ENCODE peak calls at places on chromosome X, in five cellular contexts. R is mesendoderm; O is kidney; K is tibial nerve; W is CD4-positive, alpha-beta memory T cell. D is an unnamed sample.

GRCh38 chrX:38987135-38987780 is 186.0 kb downstream of the MID1IP1 start:
- DNase-seq in R (no peak), O (no peak), K (no peak), W (no peak), D (no peak)

GRCh38 chrX:128518508-128518907 is 466.3 kb upstream of the ACTRT1 start:
- DNase-seq in R (peak), O (no peak), K (no peak), W (no peak), D (no peak)

GRCh38 chrX:23901065-23901464 is 6.7 kb downstream of the APOO start:
- DNase-seq in R (peak), O (no peak), K (no peak), W (no peak), D (no peak)

GRCh38 chrX:102739642-102740041 is 19.1 kb downstream of the GPRASP3 start:
- DNase-seq in R (no peak), O (no peak), K (no peak), W (no peak), D (no peak)

GRCh38 chrX:40468033-40468979 is 112.5 kb upstream of the ATP6AP2 start:
- DNase-seq in R (peak), O (no peak), K (peak), W (peak), D (peak)

GRCh38 chrX:43557792-43558191 is 98.3 kb upstream of the MAOA start:
- DNase-seq in R (peak), O (no peak), K (peak), W (peak), D (peak)

GRCh38 chrX:3522016-3522690 is 175.7 kb upstream of the MXRA5 start:
- DNase-seq in R (no peak), O (no peak), K (no peak), W (no peak), D (no peak)

GRCh38 chrX:150982235-150982785 is 825 bp upstream of the HMGB3 start:
- DNase-seq in R (no peak), O (no peak), K (no peak), W (no peak), D (no peak)

GRCh38 chrX:39690541-39691415 is 407.0 kb downstream of the BCOR start:
- DNase-seq in R (no peak), O (no peak), K (no peak), W (no peak), D (no peak)

GRCh38 chrX:135509885-135510284 is 10.6 kb upstream of the INTS6L start:
- DNase-seq in R (no peak), O (no peak), K (no peak), W (no peak), D (no peak)

GRCh38 chrX:118496763-118497079 is 1.1 kb downstream of the DOCK11 start:
- DNase-seq in R (no peak), O (no peak), K (no peak), W (no peak), D (no peak)

GRCh38 chrX:135890087-135890585 is 3.1 kb downstream of the CT45A10 start:
- DNase-seq in R (no peak), O (peak), K (no peak), W (no peak), D (no peak)

GRCh38 chrX:120308959-120309872 is 2.0 kb downstream of the TMEM255A start:
- DNase-seq in R (peak), O (peak), K (no peak), W (peak), D (peak)

GRCh38 chrX:115214151-115214550 is 19.7 kb downstream of the LRCH2 start:
- DNase-seq in R (no peak), O (no peak), K (no peak), W (no peak), D (no peak)

DNA sequence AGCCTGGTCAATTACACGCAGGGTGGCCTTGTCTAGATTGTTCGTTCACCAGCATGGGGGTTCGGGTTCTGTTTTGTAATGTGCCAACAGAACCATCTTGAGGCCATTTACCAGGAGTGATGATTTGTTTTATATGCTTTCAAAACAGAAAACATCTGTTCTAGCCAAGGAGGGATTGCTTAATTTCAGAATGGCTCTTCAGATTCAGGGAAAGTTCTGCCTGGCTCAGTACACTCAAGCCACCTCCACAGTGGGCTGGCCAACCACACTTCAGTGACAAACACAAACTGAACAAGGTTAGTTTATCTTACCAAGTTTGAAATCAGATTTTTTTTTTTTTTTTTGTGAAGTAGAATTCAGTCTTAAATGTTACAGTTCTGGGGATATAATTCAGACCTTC is 23.2 kb downstream of the SMS start:
- DNase-seq in R (no peak), O (no peak), K (no peak), W (no peak), D (no peak)
- H3K27ac ChIP-seq in R (no peak), O (no peak), K (no peak), W (no peak), D (no peak)

GRCh38 chrX:2514131-2514530 is 13.4 kb upstream of the DHRSX start:
- DNase-seq in R (no peak), O (no peak), K (no peak), W (no peak), D (no peak)

GRCh38 chrX:2508648-2509335 is 8.0 kb upstream of the DHRSX start:
- DNase-seq in R (no peak), O (no peak), K (no peak), W (no peak), D (no peak)

GRCh38 chrX:2513120-2513664 is 12.4 kb upstream of the DHRSX start:
- DNase-seq in R (peak), O (no peak), K (no peak), W (no peak), D (no peak)

GRCh38 chrX:2512501-2512900 is 11.7 kb upstream of the DHRSX start:
- DNase-seq in R (no peak), O (no peak), K (no peak), W (no peak), D (no peak)

GRCh38 chrX:2511326-2511725 is 10.6 kb upstream of the DHRSX start:
- DNase-seq in R (no peak), O (no peak), K (no peak), W (no peak), D (no peak)
- H3K27ac ChIP-seq in R (no peak), O (no peak), K (no peak), W (no peak), D (no peak)

DNA sequence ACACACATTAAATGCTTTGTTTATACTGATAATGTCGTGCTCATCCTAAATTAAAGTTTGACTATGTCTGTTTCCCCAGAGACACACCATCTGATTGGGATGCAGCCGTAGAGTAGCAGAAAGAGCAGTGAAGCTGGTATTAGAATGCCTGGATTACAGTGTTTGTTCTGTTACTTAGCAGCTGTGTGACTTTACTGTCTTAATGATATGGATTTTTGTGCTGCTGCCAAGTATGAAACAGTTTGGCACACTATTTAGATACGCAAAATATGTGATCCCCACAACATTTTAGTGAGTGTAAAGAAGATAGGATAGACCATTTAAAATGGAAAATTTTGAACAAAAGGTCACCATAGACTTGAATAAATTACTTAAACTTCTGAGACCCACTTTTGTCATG is 1.2 kb upstream of the CHIC1 start:
- DNase-seq in R (no peak), O (no peak), K (no peak), W (no peak), D (no peak)
- H3K27ac ChIP-seq in R (no peak), O (no peak), K (no peak), W (no peak), D (no peak)

GRCh38 chrX:155216940-155217450 is 735 bp downstream of the VBP1 start:
- DNase-seq in R (no peak), O (no peak), K (no peak), W (no peak), D (no peak)
- H3K27ac ChIP-seq in R (no peak), O (peak), K (peak), W (peak), D (peak)